ENCODE peak calls at places on chromosomes 12 and 14, in four cellular contexts. Y, I, J and B are unnamed samples.

GRCh38 chr12:81078469-81079196 is 754 bp downstream of the ACSS3 start:
- DNase-seq in Y (no peak), J (peak), I (no peak), B (no peak)

GRCh38 chr12:3107071-3107583 is 29.9 kb downstream of the TSPAN9 start:
- DNase-seq in Y (peak), I (no peak), J (no peak), B (no peak)

GRCh38 chr14:78758333-78758732 is 588.2 kb downstream of the NRXN3 start:
- DNase-seq in J (peak), I (peak), Y (peak), B (peak)

GRCh38 chr14:61493239-61493638 is 171.9 kb downstream of the PRKCH start:
- DNase-seq in J (no peak), Y (no peak), I (no peak), B (no peak)

GRCh38 chr12:129069886-129070285 is 216.6 kb downstream of the GLT1D1 start:
- DNase-seq in Y (peak), J (no peak), I (no peak), B (peak)

GRCh38 chr12:62891805-62892549 is 43.0 kb downstream of the PPM1H start:
- DNase-seq in I (no peak), J (peak), Y (no peak), B (peak)

GRCh38 chr14:20684662-20685456 is 499 bp downstream of the RNASE4 start:
- DNase-seq in J (peak), I (no peak), Y (peak), B (no peak)

GRCh38 chr12:52836042-52836466 is 1.9 kb upstream of the KRT79 start:
- DNase-seq in J (no peak), Y (no peak), I (no peak), B (peak)

DNA sequence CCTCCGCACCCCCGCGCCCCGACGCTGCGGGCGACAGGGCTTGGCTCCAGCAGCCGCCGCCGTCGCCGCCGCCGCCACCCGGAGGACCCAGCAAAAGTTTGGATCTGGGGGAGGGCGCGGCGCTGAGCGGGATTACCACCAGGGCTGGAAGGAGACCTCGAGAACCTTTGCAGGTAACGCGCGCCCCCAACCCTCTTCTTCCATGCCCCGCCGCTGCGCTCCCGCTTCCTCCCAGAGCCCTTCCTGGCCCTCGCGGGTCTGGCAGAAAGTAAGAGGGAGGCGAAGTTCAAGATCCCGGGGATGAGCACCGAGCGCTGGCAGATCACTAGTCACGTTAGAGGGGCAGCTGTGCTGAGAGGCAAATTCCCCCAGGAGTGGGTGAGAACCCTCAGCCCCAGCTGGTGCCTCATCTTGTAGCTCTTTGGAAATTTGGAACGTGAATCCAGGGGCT is 3.9 kb downstream of the FLRT2 start:
- DNase-seq in J (no peak), Y (peak), I (no peak), B (no peak)
- TF ChIP-seq JUNB in J (no peak), Y (no peak), I (no peak), B (no peak)

GRCh38 chr12:95054206-95054605 is 19.2 kb downstream of the NR2C1 start:
- DNase-seq in J (no peak), I (no peak), Y (no peak), B (no peak)
- TF ChIP-seq CREB1 in J (no peak), I (no peak), Y (no peak), B (no peak)

GRCh38 chr14:95353007-95353406 is 33.3 kb upstream of the CLMN start:
- DNase-seq in I (no peak), J (no peak), Y (no peak), B (no peak)
- TF ChIP-seq JUNB in I (no peak), J (no peak), Y (no peak), B (no peak)

DNA sequence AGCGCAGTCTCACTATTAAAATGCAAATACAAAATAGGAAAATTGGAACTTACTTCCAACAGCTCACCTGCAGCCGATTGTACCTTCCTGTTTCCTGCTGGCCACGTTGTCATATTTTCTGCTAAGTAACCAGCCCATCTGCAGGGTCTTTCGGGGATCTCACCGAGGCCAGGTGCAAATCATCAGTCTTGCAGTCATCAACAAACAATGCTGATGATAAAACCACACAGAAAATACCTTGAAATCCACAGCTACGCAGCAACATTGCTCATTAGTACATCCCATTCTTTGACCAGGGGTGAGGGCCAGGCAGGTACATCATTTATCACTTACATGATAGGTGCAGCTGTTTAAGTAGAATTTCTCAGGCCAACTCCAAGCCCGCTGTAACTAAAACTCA is 406.9 kb downstream of the TMEM121 start:
- DNase-seq in Y (no peak), J (no peak), I (no peak), B (no peak)
- TF ChIP-seq CREB1 in Y (no peak), J (no peak), I (no peak), B (no peak)

GRCh38 chr12:117980621-117981020 is 11.8 kb upstream of the KSR2 start:
- DNase-seq in Y (no peak), J (no peak), I (no peak), B (no peak)

GRCh38 chr12:117981267-117981666 is 12.5 kb upstream of the KSR2 start:
- DNase-seq in I (no peak), J (no peak), Y (no peak), B (no peak)

GRCh38 chr12:117986705-117987469 is 18.1 kb upstream of the KSR2 start:
- DNase-seq in J (no peak), I (no peak), Y (no peak), B (no peak)

DNA sequence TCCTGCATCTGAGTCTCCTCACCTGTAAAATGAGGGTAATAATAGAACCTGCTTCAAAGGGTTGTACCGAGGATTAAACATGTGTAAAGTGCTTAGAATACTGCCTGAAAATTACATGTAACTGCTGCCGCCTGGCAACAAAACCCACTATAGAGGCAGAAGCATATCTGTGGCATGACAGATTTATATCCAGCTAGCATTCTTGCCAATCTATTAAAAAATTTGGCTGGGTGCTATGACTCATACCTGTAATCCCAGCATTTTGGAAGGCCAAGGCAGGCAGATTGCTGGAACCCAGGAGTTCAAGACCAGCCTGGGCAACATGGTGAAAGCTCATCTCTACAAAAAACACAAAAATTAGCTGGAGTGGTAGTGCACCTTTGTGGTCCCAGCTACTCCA is 16.4 kb upstream of the KSR2 start:
- DNase-seq in I (no peak), Y (no peak), J (no peak), B (no peak)
- TF ChIP-seq JUNB in I (no peak), Y (no peak), J (no peak), B (no peak)

GRCh38 chr14:99793213-99794155 is at the start of gene EML1:
- DNase-seq in I (no peak), Y (peak), J (peak), B (peak)
- TF ChIP-seq CREB1 in I (no peak), Y (no peak), J (no peak), B (no peak)

GRCh38 chr12:107817250-107817649 is 42.7 kb downstream of the ASCL4 start:
- DNase-seq in Y (no peak), J (no peak), I (no peak), B (no peak)

GRCh38 chr12:107822356-107822755 is 47.9 kb downstream of the ASCL4 start:
- DNase-seq in Y (peak), I (no peak), J (no peak), B (no peak)

GRCh38 chr12:107818984-107819383 is 44.5 kb downstream of the ASCL4 start:
- DNase-seq in Y (no peak), I (no peak), J (no peak), B (no peak)
- TF ChIP-seq JUNB in Y (no peak), I (no peak), J (no peak), B (no peak)

GRCh38 chr14:27012641-27013040 is 414.8 kb upstream of the NOVA1 start:
- DNase-seq in J (no peak), Y (no peak), I (no peak), B (no peak)

GRCh38 chr14:27006520-27006919 is 408.7 kb upstream of the NOVA1 start:
- DNase-seq in Y (no peak), J (no peak), I (no peak), B (no peak)

DNA sequence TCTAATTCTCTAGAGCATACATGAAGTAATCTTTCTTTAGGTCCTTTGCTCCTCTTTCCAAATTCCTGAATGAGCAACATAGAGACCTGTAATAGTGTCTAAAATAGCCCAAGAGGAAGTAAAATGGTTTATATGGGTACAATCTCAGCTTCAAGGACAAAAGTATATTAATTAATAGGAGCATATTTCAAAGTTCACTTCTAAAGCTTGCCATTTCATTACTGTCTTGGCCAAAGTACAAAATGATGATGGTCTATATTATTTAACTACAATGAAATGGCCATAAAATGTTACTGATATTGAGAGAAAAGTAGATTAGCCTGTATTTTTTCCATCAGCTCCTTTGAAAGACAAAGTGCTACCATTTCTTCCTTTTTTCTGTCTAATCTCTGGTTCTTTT is 410.4 kb upstream of the NOVA1 start:
- DNase-seq in I (no peak), Y (no peak), J (no peak), B (no peak)
- TF ChIP-seq CREB1 in I (no peak), Y (no peak), J (no peak), B (no peak)